ENCODE peak calls at places on chromosomes 4 and X, in nine cellular contexts. One of them, this sample, is unnamed. For H3K36me3, the result is how much of the 10 kb centered on the place peaks cover.

GRCh38 chrX:20265221-20265725 is 1.4 kb downstream of the RPS6KA3 start:
- DNase-seq in DND-41: peak
- DNase-seq in body of pancreas: peak
- DNase-seq in A673: peak
- DNase-seq in psoas muscle: peak
- DNase-seq in OCI-LY7: peak
- DNase-seq in ascending aorta: peak
- DNase-seq in GM23338: peak
- DNase-seq in CD8-positive, alpha-beta T cell: peak
- DNase-seq in this sample: peak

GRCh38 chrX:133674726-133675470 is 259.6 kb upstream of the GPC4 start:
- DNase-seq in psoas muscle: no peak
- DNase-seq in OCI-LY7: no peak
- DNase-seq in DND-41: no peak
- DNase-seq in CD8-positive, alpha-beta T cell: no peak
- DNase-seq in A673: no peak
- DNase-seq in body of pancreas: peak
- DNase-seq in ascending aorta: no peak
- DNase-seq in GM23338: peak
- DNase-seq in this sample: no peak

GRCh38 chr4:11471613-11472012 is 42.9 kb upstream of the HS3ST1 start:
- DNase-seq in DND-41: peak
- DNase-seq in psoas muscle: no peak
- DNase-seq in body of pancreas: no peak
- DNase-seq in A673: no peak
- DNase-seq in OCI-LY7: no peak
- DNase-seq in GM23338: no peak
- DNase-seq in ascending aorta: no peak
- DNase-seq in CD8-positive, alpha-beta T cell: peak
- DNase-seq in this sample: no peak

GRCh38 chr4:124427095-124427767 is 285.3 kb downstream of the ANKRD50 start:
- DNase-seq in DND-41: no peak
- DNase-seq in body of pancreas: peak
- DNase-seq in psoas muscle: no peak
- DNase-seq in A673: no peak
- DNase-seq in CD8-positive, alpha-beta T cell: no peak
- DNase-seq in ascending aorta: no peak
- DNase-seq in GM23338: no peak
- DNase-seq in OCI-LY7: no peak
- DNase-seq in this sample: no peak

GRCh38 chr4:189659302-189659701 is 281.4 kb upstream of the FRG1 start:
- DNase-seq in GM23338: no peak
- DNase-seq in body of pancreas: no peak
- DNase-seq in DND-41: no peak
- DNase-seq in ascending aorta: no peak
- DNase-seq in A673: no peak
- DNase-seq in CD8-positive, alpha-beta T cell: no peak
- DNase-seq in psoas muscle: no peak
- DNase-seq in OCI-LY7: no peak
- DNase-seq in this sample: no peak

GRCh38 chr4:48109413-48110263 is 24.4 kb downstream of the TXK start:
- DNase-seq in GM23338: peak
- DNase-seq in psoas muscle: no peak
- DNase-seq in DND-41: no peak
- DNase-seq in A673: peak
- DNase-seq in ascending aorta: no peak
- DNase-seq in CD8-positive, alpha-beta T cell: no peak
- DNase-seq in OCI-LY7: peak
- DNase-seq in body of pancreas: no peak
- DNase-seq in this sample: no peak

GRCh38 chr4:112857461-112857860 is 192.0 kb upstream of the ANK2 start:
- DNase-seq in body of pancreas: no peak
- DNase-seq in ascending aorta: no peak
- DNase-seq in CD8-positive, alpha-beta T cell: no peak
- DNase-seq in A673: peak
- DNase-seq in psoas muscle: no peak
- DNase-seq in OCI-LY7: no peak
- DNase-seq in DND-41: no peak
- DNase-seq in GM23338: no peak
- DNase-seq in this sample: no peak

GRCh38 chr4:113957961-113958360 is 21.5 kb downstream of the ARSJ start:
- DNase-seq in CD8-positive, alpha-beta T cell: no peak
- DNase-seq in A673: peak
- DNase-seq in GM23338: peak
- DNase-seq in body of pancreas: no peak
- DNase-seq in ascending aorta: no peak
- DNase-seq in OCI-LY7: no peak
- DNase-seq in DND-41: no peak
- DNase-seq in psoas muscle: no peak
- DNase-seq in this sample: no peak

GRCh38 chr4:41133619-41134018 is 80.7 kb downstream of the APBB2 start:
- DNase-seq in GM23338: peak
- DNase-seq in psoas muscle: no peak
- DNase-seq in body of pancreas: no peak
- DNase-seq in ascending aorta: no peak
- DNase-seq in DND-41: no peak
- DNase-seq in A673: no peak
- DNase-seq in OCI-LY7: no peak
- DNase-seq in CD8-positive, alpha-beta T cell: no peak
- DNase-seq in this sample: no peak

GRCh38 chr4:41132055-41132683 is 82.2 kb downstream of the APBB2 start:
- DNase-seq in DND-41: no peak
- DNase-seq in psoas muscle: no peak
- DNase-seq in A673: no peak
- DNase-seq in GM23338: no peak
- DNase-seq in CD8-positive, alpha-beta T cell: no peak
- DNase-seq in ascending aorta: no peak
- DNase-seq in OCI-LY7: no peak
- DNase-seq in body of pancreas: peak
- DNase-seq in this sample: no peak

GRCh38 chr4:41135761-41136160 is 78.6 kb downstream of the APBB2 start:
- DNase-seq in psoas muscle: no peak
- DNase-seq in body of pancreas: no peak
- DNase-seq in A673: no peak
- DNase-seq in DND-41: no peak
- DNase-seq in CD8-positive, alpha-beta T cell: no peak
- DNase-seq in OCI-LY7: no peak
- DNase-seq in ascending aorta: no peak
- DNase-seq in GM23338: no peak
- DNase-seq in this sample: no peak

GRCh38 chr4:41136456-41136855 is 77.9 kb downstream of the APBB2 start:
- DNase-seq in body of pancreas: no peak
- DNase-seq in ascending aorta: no peak
- DNase-seq in A673: no peak
- DNase-seq in OCI-LY7: no peak
- DNase-seq in psoas muscle: no peak
- DNase-seq in DND-41: no peak
- DNase-seq in GM23338: no peak
- DNase-seq in CD8-positive, alpha-beta T cell: no peak
- DNase-seq in this sample: no peak

DNA sequence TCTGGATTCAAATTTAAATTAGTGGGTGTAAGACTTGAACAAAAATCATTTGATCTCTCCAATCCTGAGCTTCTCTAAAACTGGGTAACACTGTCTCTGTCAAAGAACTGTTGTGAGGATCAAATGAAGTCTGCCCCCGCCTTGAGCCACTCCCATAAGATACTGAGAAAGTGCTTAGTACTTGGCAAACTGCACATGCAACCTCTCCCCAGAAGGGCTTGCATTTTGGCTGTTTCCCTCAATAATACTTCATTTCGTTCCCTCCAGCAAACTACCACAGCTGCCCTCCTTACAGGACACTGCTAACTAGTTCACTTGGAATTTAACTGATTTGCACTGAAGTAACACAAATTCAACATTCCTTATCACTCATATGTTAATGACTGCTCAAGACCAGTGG is 79.8 kb downstream of the APBB2 start:
- DNase-seq in ascending aorta: no peak
- DNase-seq in body of pancreas: no peak
- DNase-seq in OCI-LY7: peak
- DNase-seq in A673: no peak
- DNase-seq in psoas muscle: no peak
- DNase-seq in CD8-positive, alpha-beta T cell: no peak
- DNase-seq in GM23338: peak
- DNase-seq in DND-41: no peak
- DNase-seq in this sample: no peak
- TF ChIP-seq CTCF in ascending aorta: no peak
- TF ChIP-seq CTCF in body of pancreas: no peak
- TF ChIP-seq CTCF in OCI-LY7: no peak
- TF ChIP-seq CTCF in A673: no peak
- TF ChIP-seq CTCF in psoas muscle: no peak
- TF ChIP-seq CTCF in CD8-positive, alpha-beta T cell: no peak
- TF ChIP-seq CTCF in GM23338: no peak
- TF ChIP-seq CTCF in DND-41: no peak
- TF ChIP-seq CTCF in this sample: no peak

DNA sequence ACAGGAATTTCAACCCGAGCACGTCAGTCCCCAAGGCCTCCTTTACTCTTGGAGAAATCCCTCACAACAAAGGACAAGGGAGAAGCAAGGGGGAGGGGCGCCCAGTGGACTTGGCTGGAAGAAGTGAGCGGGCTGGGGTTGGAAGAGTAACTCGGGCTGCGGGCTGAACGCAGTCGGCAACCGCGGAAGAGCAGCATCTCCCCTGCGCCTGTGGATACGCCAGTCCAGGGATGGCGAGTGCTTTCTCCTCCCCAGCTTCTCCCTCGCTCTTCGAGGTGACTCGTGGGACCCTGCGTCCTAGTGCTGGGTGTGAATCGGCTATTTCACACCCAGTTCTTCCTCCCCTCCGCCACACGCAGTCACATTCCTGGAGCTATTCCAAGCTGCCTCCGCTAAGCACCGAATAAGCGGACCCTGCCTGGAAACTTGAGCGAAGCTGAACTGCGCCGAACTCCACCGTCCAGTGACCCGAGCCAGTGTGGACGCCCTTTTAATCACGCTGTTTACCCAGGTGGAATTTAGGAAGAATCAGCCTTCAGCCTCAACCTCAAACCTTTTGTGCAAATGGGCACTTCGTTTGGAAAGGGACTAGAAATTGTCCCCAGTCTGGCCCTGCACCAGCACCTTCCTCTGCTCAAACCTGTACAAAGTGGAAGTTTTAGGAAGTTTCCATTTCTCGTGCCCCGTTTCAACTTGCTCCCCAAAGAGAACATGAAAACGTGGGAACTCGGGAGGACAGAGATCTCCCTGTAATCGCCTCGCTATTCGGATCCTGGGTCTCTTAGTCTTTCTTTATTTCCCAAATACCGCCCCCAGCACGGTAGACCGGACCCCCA is 64.3 kb upstream of the WDR17 start:
- DNase-seq in DND-41: no peak
- DNase-seq in body of pancreas: peak
- DNase-seq in ascending aorta: no peak
- DNase-seq in A673: peak
- DNase-seq in GM23338: peak
- DNase-seq in psoas muscle: peak
- DNase-seq in CD8-positive, alpha-beta T cell: no peak
- DNase-seq in OCI-LY7: no peak
- DNase-seq in this sample: peak
- H3K27ac ChIP-seq in DND-41: no peak
- H3K27ac ChIP-seq in body of pancreas: no peak
- H3K27ac ChIP-seq in ascending aorta: no peak
- H3K27ac ChIP-seq in A673: no peak
- H3K27ac ChIP-seq in GM23338: no peak
- H3K27ac ChIP-seq in psoas muscle: no peak
- H3K27ac ChIP-seq in CD8-positive, alpha-beta T cell: no peak
- H3K27ac ChIP-seq in OCI-LY7: no peak
- H3K27ac ChIP-seq in this sample: peak

GRCh38 chr4:154542264-154542879 is 7.8 kb downstream of the PLRG1 start:
- DNase-seq in GM23338: no peak
- DNase-seq in DND-41: no peak
- DNase-seq in psoas muscle: no peak
- DNase-seq in OCI-LY7: no peak
- DNase-seq in A673: no peak
- DNase-seq in ascending aorta: no peak
- DNase-seq in CD8-positive, alpha-beta T cell: no peak
- DNase-seq in body of pancreas: no peak
- DNase-seq in this sample: no peak

GRCh38 chr4:154549894-154550790 is at the start of gene PLRG1:
- DNase-seq in OCI-LY7: peak
- DNase-seq in ascending aorta: peak
- DNase-seq in CD8-positive, alpha-beta T cell: peak
- DNase-seq in body of pancreas: peak
- DNase-seq in A673: peak
- DNase-seq in psoas muscle: peak
- DNase-seq in GM23338: peak
- DNase-seq in DND-41: peak
- DNase-seq in this sample: peak

GRCh38 chr4:154545689-154546088 is 4.5 kb downstream of the PLRG1 start:
- DNase-seq in body of pancreas: no peak
- DNase-seq in A673: no peak
- DNase-seq in DND-41: no peak
- DNase-seq in CD8-positive, alpha-beta T cell: no peak
- DNase-seq in psoas muscle: no peak
- DNase-seq in ascending aorta: no peak
- DNase-seq in OCI-LY7: no peak
- DNase-seq in GM23338: no peak
- DNase-seq in this sample: no peak
- H3K36me3 ChIP-seq in body of pancreas: under half
- H3K36me3 ChIP-seq in A673: half or more
- H3K36me3 ChIP-seq in DND-41: half or more
- H3K36me3 ChIP-seq in CD8-positive, alpha-beta T cell: half or more
- H3K36me3 ChIP-seq in psoas muscle: under half
- H3K36me3 ChIP-seq in ascending aorta: half or more
- H3K36me3 ChIP-seq in OCI-LY7: half or more
- H3K36me3 ChIP-seq in GM23338: half or more
- H3K36me3 ChIP-seq in this sample: half or more

GRCh38 chr4:108031427-108032083 is 41.9 kb downstream of the HADH start:
- DNase-seq in body of pancreas: no peak
- DNase-seq in A673: no peak
- DNase-seq in DND-41: no peak
- DNase-seq in CD8-positive, alpha-beta T cell: no peak
- DNase-seq in ascending aorta: no peak
- DNase-seq in GM23338: peak
- DNase-seq in OCI-LY7: no peak
- DNase-seq in psoas muscle: no peak
- DNase-seq in this sample: no peak

GRCh38 chr4:108029731-108030130 is 40.0 kb downstream of the HADH start:
- DNase-seq in body of pancreas: no peak
- DNase-seq in psoas muscle: no peak
- DNase-seq in CD8-positive, alpha-beta T cell: no peak
- DNase-seq in GM23338: no peak
- DNase-seq in OCI-LY7: no peak
- DNase-seq in DND-41: no peak
- DNase-seq in ascending aorta: no peak
- DNase-seq in A673: no peak
- DNase-seq in this sample: no peak

GRCh38 chr4:108033348-108033747 is 43.7 kb downstream of the HADH start:
- DNase-seq in GM23338: no peak
- DNase-seq in psoas muscle: no peak
- DNase-seq in A673: no peak
- DNase-seq in CD8-positive, alpha-beta T cell: no peak
- DNase-seq in body of pancreas: no peak
- DNase-seq in OCI-LY7: peak
- DNase-seq in ascending aorta: no peak
- DNase-seq in DND-41: no peak
- DNase-seq in this sample: no peak

GRCh38 chr4:108029321-108029720 is 39.6 kb downstream of the HADH start:
- DNase-seq in DND-41: no peak
- DNase-seq in psoas muscle: no peak
- DNase-seq in ascending aorta: no peak
- DNase-seq in OCI-LY7: peak
- DNase-seq in A673: no peak
- DNase-seq in CD8-positive, alpha-beta T cell: no peak
- DNase-seq in body of pancreas: no peak
- DNase-seq in GM23338: no peak
- DNase-seq in this sample: no peak

GRCh38 chr4:108030332-108030731 is 40.6 kb downstream of the HADH start:
- DNase-seq in ascending aorta: no peak
- DNase-seq in psoas muscle: no peak
- DNase-seq in body of pancreas: no peak
- DNase-seq in CD8-positive, alpha-beta T cell: peak
- DNase-seq in DND-41: peak
- DNase-seq in A673: peak
- DNase-seq in OCI-LY7: peak
- DNase-seq in GM23338: peak
- DNase-seq in this sample: no peak
- TF ChIP-seq CTCF in ascending aorta: no peak
- TF ChIP-seq CTCF in psoas muscle: peak
- TF ChIP-seq CTCF in body of pancreas: peak
- TF ChIP-seq CTCF in CD8-positive, alpha-beta T cell: peak
- TF ChIP-seq CTCF in DND-41: peak
- TF ChIP-seq CTCF in A673: peak
- TF ChIP-seq CTCF in OCI-LY7: peak
- TF ChIP-seq CTCF in GM23338: peak
- TF ChIP-seq CTCF in this sample: peak